ENCODE peak calls at places on chromosomes 11 and 22, in four cellular contexts. E is HepG2, G is K562, F is GM12878. Y is an unnamed sample.
A peak's percentile ranks its signal among the peaks of the same experiment; 100 is the strongest.

GRCh38 chr11:12235549-12235944 is 125.2 kb downstream of the MICAL2 start:
- DNase-seq in E (peak; percentile 69), G (peak; percentile 56), F (no peak), Y (no peak)

GRCh38 chr22:27284314-27284713 is 517.2 kb downstream of the MN1 start:
- DNase-seq in E (no peak), G (no peak), F (no peak), Y (no peak)

GRCh38 chr22:29641052-29641780 is 37.8 kb downstream of the NF2 start:
- DNase-seq in E (no peak), G (no peak), F (no peak), Y (no peak)

GRCh38 chr11:443542-444199 is 1.9 kb upstream of the ANO9 start:
- DNase-seq in E (no peak), G (no peak), F (no peak), Y (no peak)

GRCh38 chr11:13333456-13333957 is 55.9 kb downstream of the BMAL1 start:
- DNase-seq in E (peak; percentile 18), G (no peak), F (no peak), Y (no peak)

GRCh38 chr22:32818446-32819115 is 17.1 kb downstream of the TIMP3 start:
- DNase-seq in E (no peak), G (no peak), F (no peak), Y (no peak)

GRCh38 chr11:68461284-68461861 is 821 bp downstream of the PPP6R3 start:
- DNase-seq in E (no peak), G (peak; percentile 59), F (no peak), Y (no peak)

GRCh38 chr11:103091441-103091809 is 535 bp downstream of the DCUN1D5 start:
- DNase-seq in E (peak; percentile 32), G (peak; percentile 62), F (no peak), Y (peak; percentile 61)

GRCh38 chr11:20259506-20259905 is 99.2 kb upstream of the DBX1 start:
- DNase-seq in E (no peak), G (no peak), F (no peak), Y (no peak)

GRCh38 chr22:28208036-28208435 is 289.0 kb upstream of the PITPNB start:
- DNase-seq in E (no peak), G (no peak), F (no peak), Y (no peak)

GRCh38 chr11:76443254-76443935 is 1.4 kb upstream of the EMSY start:
- DNase-seq in E (no peak), G (peak; percentile 25), F (no peak), Y (no peak)

GRCh38 chr22:27358096-27358870 is 443.3 kb downstream of the MN1 start:
- DNase-seq in E (no peak), G (no peak), F (no peak), Y (no peak)

GRCh38 chr11:101860694-101861371 is 54.0 kb upstream of the CEP126 start:
- DNase-seq in E (peak; percentile 56), G (peak; percentile 11), F (no peak), Y (peak; percentile 27)

GRCh38 chr11:11478021-11478420 is 125.0 kb upstream of the CSNK2A3 start:
- DNase-seq in E (no peak), G (no peak), F (no peak), Y (no peak)

GRCh38 chr11:11078344-11078743 is 220.5 kb upstream of the ZBED5 start:
- DNase-seq in E (no peak), G (no peak), F (no peak), Y (no peak)

GRCh38 chr11:96067160-96067559 is 143.3 kb upstream of the MTMR2 start:
- DNase-seq in E (no peak), G (no peak), F (no peak), Y (no peak)

GRCh38 chr11:117654856-117655255 is 142.2 kb downstream of the DSCAML1 start:
- DNase-seq in E (no peak), G (no peak), F (no peak), Y (no peak)

GRCh38 chr11:58939277-58939676 is at the start of gene GLYATL1:
- DNase-seq in E (no peak), G (no peak), F (no peak), Y (no peak)

GRCh38 chr11:69584160-69584559 is 56.8 kb upstream of the CCND1 start:
- DNase-seq in E (no peak), G (no peak), F (no peak), Y (no peak)

GRCh38 chr22:41822289-41823057 is 10.4 kb upstream of the SREBF2 start:
- DNase-seq in E (peak; percentile 62), G (peak; percentile 38), F (peak; percentile 47), Y (no peak)

GRCh38 chr11:59668188-59668949 is 468 bp downstream of the PATL1 start:
- DNase-seq in E (peak; percentile 53), G (peak; percentile 79), F (no peak), Y (peak; percentile 81)

GRCh38 chr11:11499300-11499699 is 122.5 kb downstream of the GALNT18 start:
- DNase-seq in E (no peak), G (no peak), F (no peak), Y (no peak)

GRCh38 chr11:17502630-17503029 is 26.0 kb upstream of the ABCC8 start:
- DNase-seq in E (no peak), G (no peak), F (no peak), Y (no peak)

GRCh38 chr11:17954395-17955252 is 58.2 kb downstream of the SERGEF start:
- DNase-seq in E (no peak), G (no peak), F (no peak), Y (no peak)

GRCh38 chr11:108913204-108913603 is 248.3 kb downstream of the DDX10 start:
- DNase-seq in E (no peak), G (no peak), F (no peak), Y (no peak)

GRCh38 chr22:49349841-49350381 is 477.8 kb downstream of the BRD1 start:
- DNase-seq in E (no peak), G (no peak), F (no peak), Y (peak; percentile 8)

GRCh38 chr11:29260939-29261705 is 755.7 kb downstream of the KCNA4 start:
- DNase-seq in E (peak; percentile 51), G (no peak), F (no peak), Y (no peak)

GRCh38 chr11:10044618-10045017 is 249.4 kb downstream of the SBF2 start:
- DNase-seq in E (peak; percentile 4), G (no peak), F (no peak), Y (no peak)

DNA sequence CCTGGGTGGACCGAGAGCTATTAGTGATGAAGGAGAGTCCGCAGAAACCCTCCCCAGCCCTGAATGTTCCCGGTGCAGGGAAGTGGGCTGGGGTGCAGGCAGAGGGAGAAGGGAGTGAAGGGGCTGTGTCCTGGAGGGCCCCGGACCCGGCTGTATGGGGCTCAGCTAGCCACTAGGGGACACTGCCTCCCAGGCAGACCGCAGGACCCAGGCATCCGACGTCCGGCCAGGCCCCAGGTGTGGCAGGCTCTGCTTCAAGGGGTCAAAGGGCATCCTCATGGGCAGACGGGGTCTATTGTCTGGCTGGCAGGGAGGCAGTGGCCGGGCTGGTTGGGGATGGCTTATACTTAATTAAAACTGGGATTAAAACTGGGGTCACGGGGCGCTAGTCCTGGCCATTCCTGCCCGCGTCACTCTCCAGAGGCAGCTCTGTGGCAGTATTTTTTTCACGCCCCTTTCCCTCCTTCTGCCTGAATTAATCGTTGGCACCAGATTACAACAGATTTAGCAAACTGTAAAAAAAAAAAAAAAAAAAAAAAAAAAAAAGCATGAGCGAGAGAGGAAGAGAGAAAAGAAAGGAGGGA is 5.0 kb downstream of the FLRT1 start:
- DNase-seq in E (peak; percentile 27), G (peak; percentile 54), F (no peak), Y (peak; percentile 72)
- TF ChIP-seq CREM in E (no peak), G (no peak), F (no peak), Y (no peak)

GRCh38 chr11:75265851-75266531 is 25.4 kb downstream of the TPBGL start:
- DNase-seq in E (peak; percentile 75), G (no peak), F (no peak), Y (no peak)
- TF ChIP-seq CREM in E (no peak), G (peak; percentile 17), F (no peak), Y (no peak)

DNA sequence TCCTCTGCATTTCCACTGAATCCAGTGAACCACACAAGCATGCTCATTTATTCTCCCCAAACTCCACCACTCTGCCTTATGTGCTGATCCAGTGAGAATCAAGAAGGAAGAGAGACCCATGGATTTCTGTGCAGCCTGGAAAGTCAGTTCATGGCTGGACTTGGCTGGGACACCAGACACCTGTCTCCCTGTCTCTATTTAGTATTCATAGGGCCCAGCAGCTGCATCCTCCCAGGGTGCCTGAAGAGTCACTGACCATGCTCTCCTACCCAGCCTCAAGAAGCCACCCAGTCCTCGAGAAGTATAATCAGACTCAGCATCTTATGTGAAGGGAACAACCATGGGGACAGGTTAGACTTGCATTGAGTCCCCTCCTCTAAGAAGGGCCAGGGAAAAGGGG is 83.2 kb downstream of the ZNF280B start:
- DNase-seq in E (no peak), G (no peak), F (no peak), Y (no peak)
- TF ChIP-seq CREM in E (no peak), G (no peak), F (no peak), Y (no peak)

DNA sequence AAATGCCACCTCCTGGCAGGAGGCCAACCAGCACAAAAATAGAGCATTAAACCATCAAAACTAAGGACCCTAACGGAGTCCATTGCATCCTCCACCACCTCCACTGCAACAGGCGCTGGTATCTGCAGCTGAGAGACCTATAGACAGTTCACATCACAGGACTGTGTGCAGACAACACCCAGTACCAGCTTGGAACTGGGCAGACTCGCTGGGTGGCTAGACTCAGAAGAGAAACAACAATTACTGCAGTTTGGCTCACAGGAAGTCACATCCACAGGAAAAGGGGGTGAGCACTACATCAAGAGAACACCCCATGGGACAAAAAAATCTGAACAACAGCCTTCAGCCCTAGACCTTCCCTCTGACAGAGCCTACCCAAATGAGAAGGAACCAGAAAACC is 11.6 kb upstream of the TMEM45B start:
- DNase-seq in E (no peak), G (no peak), F (no peak), Y (no peak)
- TF ChIP-seq CREM in E (no peak), G (no peak), F (no peak), Y (no peak)

GRCh38 chr11:2120359-2121100 is 18.7 kb downstream of the IGF2 start:
- DNase-seq in E (no peak), G (no peak), F (no peak), Y (no peak)
- TF ChIP-seq CREM in E (no peak), G (no peak), F (no peak), Y (no peak)

GRCh38 chr22:23305321-23305910 is 125.1 kb downstream of the BCR start:
- DNase-seq in E (no peak), G (no peak), F (no peak), Y (no peak)
- TF ChIP-seq CREM in E (no peak), G (no peak), F (no peak), Y (no peak)

DNA sequence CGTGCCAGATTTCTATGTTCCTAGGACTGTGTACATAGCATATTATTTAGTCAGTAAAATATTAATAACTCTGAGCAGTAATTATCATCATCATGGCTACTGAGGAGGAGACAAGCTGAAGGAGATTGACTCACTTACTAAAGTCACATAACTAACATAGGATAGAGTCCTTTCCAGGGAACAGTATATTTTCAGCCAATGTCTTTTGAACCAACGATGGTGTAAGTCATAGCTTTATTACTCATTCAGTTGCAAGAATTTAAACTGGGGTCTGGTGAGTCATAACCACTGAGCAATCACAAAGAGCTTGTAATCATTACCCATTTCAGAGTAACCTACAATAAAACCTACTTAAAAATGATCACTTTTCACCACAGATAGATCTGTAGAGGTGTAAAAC is 1564.8 kb upstream of the TENM4 start:
- DNase-seq in E (no peak), G (no peak), F (no peak), Y (no peak)
- TF ChIP-seq CREM in E (no peak), G (no peak), F (no peak), Y (no peak)

Y was measured in WTC11.